ENCODE peak calls at places on chromosomes 12 and 14, in six cellular contexts. F is hepatocyte, W is HCT116, K is PC-3, G is MM.1S, P is GM23248. R is an unnamed sample.

GRCh38 chr12:89351489-89352241 is 636 bp downstream of the DUSP6 start:
- DNase-seq in F (peak), W (no peak), K (no peak), G (peak), P (peak), R (no peak)

GRCh38 chr12:15627995-15628945 is 160.9 kb downstream of the EPS8 start:
- DNase-seq in F (peak), W (no peak), K (no peak), G (no peak), P (peak), R (no peak)

GRCh38 chr12:112973712-112974305 is 4.5 kb upstream of the OAS2 start:
- DNase-seq in F (no peak), W (no peak), K (no peak), G (no peak), P (no peak), R (no peak)

GRCh38 chr14:103519837-103520212 is 2.8 kb downstream of the CKB start:
- DNase-seq in F (peak), W (no peak), K (no peak), G (no peak), P (peak), R (no peak)

GRCh38 chr14:91377700-91378652 is 39.6 kb downstream of the CCDC88C start:
- DNase-seq in F (no peak), W (no peak), K (peak), G (peak), P (peak), R (no peak)

GRCh38 chr12:107622005-107622404 is 63.6 kb upstream of the PWP1 start:
- DNase-seq in F (no peak), W (peak), K (peak), G (no peak), P (peak), R (peak)

GRCh38 chr14:24665440-24665991 is 31.5 kb upstream of the GZMB start:
- DNase-seq in F (no peak), W (no peak), K (no peak), G (peak), P (no peak), R (no peak)

GRCh38 chr12:107329569-107330324 is 236.4 kb upstream of the CRY1 start:
- DNase-seq in F (no peak), W (no peak), K (peak), G (no peak), P (peak), R (no peak)

GRCh38 chr12:3042826-3043225 is 34.4 kb upstream of the TSPAN9 start:
- DNase-seq in F (no peak), W (no peak), K (no peak), G (no peak), P (no peak), R (no peak)

GRCh38 chr14:92074555-92074954 is 31.8 kb downstream of the ATXN3 start:
- DNase-seq in F (no peak), W (no peak), K (no peak), G (no peak), P (no peak), R (no peak)

GRCh38 chr14:59267046-59267445 is 78.6 kb downstream of the DAAM1 start:
- DNase-seq in F (no peak), W (no peak), K (no peak), G (no peak), P (no peak), R (no peak)

GRCh38 chr12:6452245-6452731 is 446 bp downstream of the TAPBPL start:
- DNase-seq in F (peak), W (no peak), K (no peak), G (peak), P (peak), R (no peak)

GRCh38 chr12:57258977-57259970 is 8.3 kb upstream of the STAC3 start:
- DNase-seq in F (peak), W (no peak), K (no peak), G (no peak), P (no peak), R (no peak)

GRCh38 chr12:9634177-9634803 is 26.6 kb upstream of the KLRB1 start:
- DNase-seq in F (peak), W (no peak), K (peak), G (peak), P (peak), R (peak)

GRCh38 chr14:93970967-93971634 is 5.3 kb downstream of the ASB2 start:
- DNase-seq in F (no peak), W (no peak), K (no peak), G (peak), P (peak), R (no peak)

GRCh38 chr12:52119398-52120254 is 40.1 kb downstream of the SMIM41 start:
- DNase-seq in F (peak), W (peak), K (peak), G (peak), P (peak), R (peak)

GRCh38 chr12:80937391-80938238 is at the start of gene LIN7A:
- DNase-seq in F (peak), W (no peak), K (no peak), G (no peak), P (peak), R (peak)

GRCh38 chr14:32657081-32657480 is 281.6 kb upstream of the NPAS3 start:
- DNase-seq in F (no peak), W (no peak), K (peak), G (no peak), P (peak), R (no peak)

GRCh38 chr12:125395583-125396215 is 330.5 kb downstream of the AACS start:
- DNase-seq in F (no peak), W (no peak), K (no peak), G (no peak), P (no peak), R (no peak)

DNA sequence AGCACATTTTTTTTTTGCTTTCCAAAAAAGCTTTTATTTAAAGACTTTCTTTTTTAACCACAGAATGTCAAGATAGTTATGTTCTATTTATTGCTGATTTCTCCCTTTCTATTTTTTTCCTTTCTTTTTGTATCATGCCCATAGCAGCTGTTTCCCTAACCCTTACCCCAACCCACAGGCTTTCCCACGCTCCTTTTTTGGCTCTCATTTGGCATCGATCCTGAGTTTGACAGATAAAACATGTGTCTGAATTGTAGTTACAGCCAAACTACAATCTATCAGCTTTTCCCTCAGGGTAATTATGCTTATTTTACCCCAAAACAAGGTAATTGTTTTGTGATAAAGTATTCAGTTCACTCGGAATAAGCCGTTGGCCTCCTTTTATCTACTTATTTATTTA is 46.7 kb downstream of the PDE3A start:
- DNase-seq in F (no peak), W (no peak), K (no peak), G (no peak), P (no peak), R (no peak)
- TF ChIP-seq EZH2phosphoT487 in F (no peak), W (no peak), K (no peak), G (no peak), P (no peak), R (no peak)

DNA sequence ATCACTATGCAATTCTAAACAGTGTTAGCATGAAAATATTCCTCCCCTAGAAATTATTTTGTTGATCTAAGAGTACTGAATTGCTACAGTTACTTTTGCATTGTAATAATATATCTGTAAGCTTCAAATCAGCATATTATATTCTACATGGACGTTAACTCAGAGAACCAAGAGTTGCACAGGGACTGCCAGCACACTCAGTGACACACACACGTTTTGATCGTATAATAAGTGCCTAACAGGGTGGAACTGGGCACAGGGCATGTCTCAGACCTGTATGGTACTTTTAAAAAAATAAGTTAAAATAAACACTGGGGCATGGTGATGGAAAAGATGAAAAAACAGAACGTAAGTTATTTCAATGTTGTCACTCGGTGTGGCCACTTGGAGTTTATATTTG is 451.6 kb downstream of the RGS6 start:
- DNase-seq in F (no peak), W (no peak), K (no peak), G (no peak), P (no peak), R (no peak)
- H2AFZ ChIP-seq in F (no peak), W (no peak), K (peak), G (no peak), P (peak), R (no peak)

GRCh38 chr14:55094630-55095157 is 34.4 kb upstream of the LGALS3 start:
- DNase-seq in F (no peak), W (no peak), K (peak), G (no peak), P (peak), R (no peak)
- TF ChIP-seq EZH2phosphoT487 in F (no peak), W (no peak), K (no peak), G (no peak), P (no peak), R (no peak)

GRCh38 chr12:47949441-47950341 is 13.7 kb upstream of the TMEM106C start:
- DNase-seq in F (peak), W (peak), K (peak), G (peak), P (peak), R (peak)
- H2AFZ ChIP-seq in F (no peak), W (peak), K (peak), G (peak), P (peak), R (peak)

GRCh38 chr12:26341481-26341880 is 146.1 kb downstream of the SSPN start:
- DNase-seq in F (no peak), W (no peak), K (no peak), G (no peak), P (no peak), R (no peak)

GRCh38 chr12:26346748-26347147 is 151.4 kb downstream of the SSPN start:
- DNase-seq in F (no peak), W (no peak), K (peak), G (no peak), P (peak), R (no peak)

GRCh38 chr12:26347300-26347699 is 151.9 kb downstream of the SSPN start:
- DNase-seq in F (no peak), W (no peak), K (no peak), G (no peak), P (no peak), R (no peak)

GRCh38 chr12:26340649-26341048 is 145.3 kb downstream of the SSPN start:
- DNase-seq in F (no peak), W (no peak), K (no peak), G (no peak), P (no peak), R (no peak)

DNA sequence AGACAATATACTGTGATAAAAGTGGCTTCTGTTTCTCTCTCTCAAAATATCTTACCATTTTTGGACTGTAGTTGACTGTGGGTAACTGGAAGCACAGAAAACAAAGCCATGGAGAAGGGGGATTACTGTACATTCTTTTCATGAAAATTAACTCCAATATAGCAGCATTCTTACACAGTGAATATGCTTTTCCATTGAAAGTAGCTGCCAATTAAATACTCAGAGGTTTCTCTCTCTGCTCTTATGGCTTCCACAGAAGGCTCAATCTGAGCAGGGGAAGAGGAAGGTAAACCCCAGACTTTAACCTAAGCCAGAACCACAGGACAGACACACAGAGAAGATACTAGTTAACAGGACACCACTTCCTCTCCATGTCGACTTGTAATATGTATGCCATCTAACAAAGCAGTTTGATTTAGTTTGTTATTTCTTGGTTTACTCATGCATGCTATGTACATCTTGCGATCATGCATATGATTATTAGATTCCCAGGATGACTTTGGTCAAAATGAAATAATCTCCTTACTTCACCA is 150.2 kb downstream of the SSPN start:
- DNase-seq in F (no peak), W (no peak), K (no peak), G (no peak), P (no peak), R (no peak)
- TF ChIP-seq EZH2phosphoT487 in F (no peak), W (no peak), K (no peak), G (no peak), P (no peak), R (no peak)

GRCh38 chr12:46933947-46934346 is 108.2 kb upstream of the SLC38A4 start:
- DNase-seq in F (peak), W (no peak), K (peak), G (peak), P (peak), R (peak)

GRCh38 chr12:46938071-46938678 is 112.4 kb upstream of the SLC38A4 start:
- DNase-seq in F (no peak), W (no peak), K (no peak), G (no peak), P (no peak), R (no peak)

GRCh38 chr12:46935448-46935847 is 109.7 kb upstream of the SLC38A4 start:
- DNase-seq in F (no peak), W (no peak), K (no peak), G (no peak), P (no peak), R (no peak)

GRCh38 chr12:46936042-46936441 is 110.2 kb upstream of the SLC38A4 start:
- DNase-seq in F (no peak), W (no peak), K (no peak), G (no peak), P (no peak), R (no peak)

DNA sequence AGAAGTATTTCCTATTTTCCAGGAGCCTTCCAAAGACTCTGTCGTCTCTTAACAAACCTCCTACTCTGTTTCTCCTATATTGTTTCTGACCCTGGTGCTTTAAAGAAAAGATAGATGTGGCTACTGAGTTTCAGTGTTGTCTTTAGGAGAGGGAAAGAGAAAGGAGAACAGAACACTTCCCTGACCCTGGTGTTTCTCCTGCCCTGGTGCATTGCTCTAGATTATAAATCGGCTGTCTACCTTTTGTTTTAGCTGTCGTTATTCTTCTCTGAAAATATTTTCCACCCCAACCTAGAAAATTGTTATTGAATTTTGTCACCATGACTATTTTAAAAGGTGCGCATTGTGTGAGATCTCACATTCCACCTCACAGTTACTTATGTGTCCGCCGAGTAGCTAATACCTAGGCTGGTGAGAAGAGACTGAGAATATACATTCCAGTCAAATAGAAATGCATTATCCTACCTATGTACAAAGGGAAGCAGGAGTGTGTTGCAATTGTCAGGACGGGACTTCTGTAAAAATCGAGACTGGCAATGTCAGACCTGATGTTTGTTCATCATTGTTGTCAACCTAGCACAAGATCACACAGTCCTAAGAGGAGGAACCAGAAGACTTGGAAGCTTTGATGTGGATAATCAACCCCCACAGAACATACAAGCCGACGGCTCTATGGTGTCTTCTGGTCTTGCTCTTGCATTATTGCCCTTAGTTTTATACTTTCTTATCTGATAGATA is 108.7 kb upstream of the SLC38A4 start:
- DNase-seq in F (no peak), W (no peak), K (no peak), G (no peak), P (no peak), R (no peak)
- H2AFZ ChIP-seq in F (no peak), W (no peak), K (no peak), G (no peak), P (no peak), R (no peak)

GRCh38 chr12:11795192-11795909 is 145.9 kb downstream of the ETV6 start:
- DNase-seq in F (no peak), W (peak), K (no peak), G (no peak), P (peak), R (no peak)
- TF ChIP-seq EZH2phosphoT487 in F (no peak), W (no peak), K (no peak), G (no peak), P (no peak), R (no peak)

GRCh38 chr14:101045511-101045910 is 142.0 kb upstream of the RTL1 start:
- DNase-seq in F (no peak), W (no peak), K (no peak), G (no peak), P (no peak), R (no peak)
- H2AFZ ChIP-seq in F (no peak), W (no peak), K (no peak), G (no peak), P (no peak), R (no peak)

GRCh38 chr14:22981090-22982012 is 1.0 kb downstream of the AJUBA start:
- DNase-seq in F (peak), W (no peak), K (peak), G (no peak), P (peak), R (peak)
- TF ChIP-seq EZH2phosphoT487 in F (no peak), W (no peak), K (no peak), G (no peak), P (no peak), R (no peak)

GRCh38 chr12:13211191-13211858 is 14.8 kb downstream of the EMP1 start:
- DNase-seq in F (no peak), W (no peak), K (peak), G (no peak), P (peak), R (no peak)
- H2AFZ ChIP-seq in F (peak), W (no peak), K (no peak), G (peak), P (no peak), R (peak)

R was measured in GM23338.